ENCODE peak calls at places on chromosome 4, in ten cellular contexts. F is ovary, I is tibial nerve, O is A549, Q is H1, S is SK-N-SH, B is K562, U is esophagus muscularis mucosa, G is suprapubic skin, D is stomach. C is an unnamed sample.

GRCh38 chr4:90127223-90127705 is at the start of gene CCSER1:
- DNase-seq in F (peak), I (peak), O (peak), Q (peak), S (peak), B (no peak), U (peak), G (peak), D (peak), C (peak)

GRCh38 chr4:169410839-169411770 is 140.3 kb upstream of the SH3RF1 start:
- DNase-seq in F (no peak), I (no peak), O (peak), Q (no peak), S (peak), B (no peak), U (no peak), G (no peak), D (no peak), C (no peak)

GRCh38 chr4:38091636-38092035 is 131.4 kb downstream of the PTTG2 start:
- DNase-seq in F (no peak), I (no peak), O (no peak), Q (no peak), S (no peak), B (no peak), U (no peak), G (no peak), D (no peak), C (no peak)

GRCh38 chr4:15398001-15398400 is 29.8 kb upstream of the C1QTNF7 start:
- DNase-seq in F (no peak), I (no peak), O (no peak), Q (no peak), S (no peak), B (no peak), U (no peak), G (no peak), D (no peak), C (no peak)

GRCh38 chr4:33998204-33998603 is 2246.1 kb downstream of the ARAP2 start:
- DNase-seq in F (no peak), I (no peak), O (no peak), Q (no peak), S (no peak), B (no peak), U (no peak), G (no peak), D (no peak), C (no peak)

GRCh38 chr4:128866691-128867090 is 57.2 kb downstream of the JADE1 start:
- DNase-seq in F (no peak), I (no peak), O (no peak), Q (no peak), S (no peak), B (no peak), U (no peak), G (no peak), D (no peak), C (no peak)

GRCh38 chr4:58953575-58953974 is 1843.4 kb upstream of the IGFBP7 start:
- DNase-seq in F (no peak), I (no peak), O (no peak), Q (no peak), S (no peak), B (no peak), U (no peak), G (no peak), D (no peak), C (no peak)

GRCh38 chr4:17055788-17056187 is 157.3 kb upstream of the LDB2 start:
- DNase-seq in F (no peak), I (no peak), O (no peak), Q (no peak), S (no peak), B (no peak), U (peak), G (no peak), D (no peak), C (no peak)

GRCh38 chr4:74395633-74396032 is 30.7 kb downstream of the EREG start:
- DNase-seq in F (no peak), I (no peak), O (no peak), Q (no peak), S (no peak), B (no peak), U (no peak), G (no peak), D (no peak), C (no peak)

GRCh38 chr4:116599859-116600258 is 485.5 kb downstream of the TRAM1L1 start:
- DNase-seq in F (peak), I (no peak), O (peak), Q (peak), S (no peak), B (no peak), U (no peak), G (peak), D (no peak), C (no peak)

GRCh38 chr4:88522702-88523324 is 763 bp downstream of the PYURF start:
- DNase-seq in F (peak), I (no peak), O (peak), Q (no peak), S (peak), B (peak), U (no peak), G (no peak), D (peak), C (peak)

GRCh38 chr4:115279300-115279699 is 165.9 kb upstream of the NDST4 start:
- DNase-seq in F (no peak), I (no peak), O (no peak), Q (no peak), S (no peak), B (no peak), U (no peak), G (no peak), D (no peak), C (no peak)

GRCh38 chr4:164753873-164754488 is at the start of gene SMIM31:
- DNase-seq in F (no peak), I (no peak), O (peak), Q (no peak), S (no peak), B (no peak), U (no peak), G (no peak), D (no peak), C (no peak)

GRCh38 chr4:38314663-38315062 is 349.3 kb upstream of the KLF3 start:
- DNase-seq in F (no peak), I (no peak), O (no peak), Q (no peak), S (no peak), B (no peak), U (no peak), G (no peak), D (peak), C (no peak)

GRCh38 chr4:127622923-127623754 is 9.6 kb upstream of the INTU start:
- DNase-seq in F (peak), I (no peak), O (peak), Q (peak), S (peak), B (no peak), U (no peak), G (no peak), D (no peak), C (no peak)

GRCh38 chr4:22014222-22014741 is 65.7 kb upstream of the KCNIP4 start:
- DNase-seq in F (no peak), I (no peak), O (no peak), Q (no peak), S (no peak), B (no peak), U (no peak), G (no peak), D (no peak), C (no peak)

GRCh38 chr4:56907009-56907408 is 691 bp upstream of the REST start:
- DNase-seq in F (peak), I (no peak), O (no peak), Q (peak), S (peak), B (no peak), U (no peak), G (no peak), D (no peak), C (no peak)

GRCh38 chr4:40886931-40887330 is 137.2 kb downstream of the NSUN7 start:
- DNase-seq in F (no peak), I (no peak), O (no peak), Q (no peak), S (no peak), B (no peak), U (no peak), G (no peak), D (no peak), C (no peak)

GRCh38 chr4:159787901-159788300 is 685.0 kb downstream of the RAPGEF2 start:
- DNase-seq in F (no peak), I (no peak), O (no peak), Q (no peak), S (no peak), B (no peak), U (no peak), G (no peak), D (no peak), C (no peak)

GRCh38 chr4:3387154-3387942 is 54.4 kb upstream of the HGFAC start:
- DNase-seq in F (no peak), I (no peak), O (no peak), Q (peak), S (no peak), B (no peak), U (no peak), G (no peak), D (no peak), C (peak)

GRCh38 chr4:182062936-182063335 is 180.3 kb upstream of the TENM3 start:
- DNase-seq in F (no peak), I (no peak), O (no peak), Q (no peak), S (no peak), B (no peak), U (no peak), G (no peak), D (no peak), C (no peak)

GRCh38 chr4:80989921-80990544 is 40.5 kb upstream of the BMP3 start:
- DNase-seq in F (no peak), I (no peak), O (peak), Q (peak), S (peak), B (peak), U (no peak), G (no peak), D (no peak), C (no peak)

GRCh38 chr4:113476800-113477199 is 284.7 kb downstream of the CAMK2D start:
- DNase-seq in F (no peak), I (no peak), O (no peak), Q (no peak), S (no peak), B (no peak), U (no peak), G (no peak), D (no peak), C (no peak)

GRCh38 chr4:82138376-82138775 is 235.4 kb downstream of the HNRNPD start:
- DNase-seq in F (no peak), I (no peak), O (peak), Q (no peak), S (no peak), B (no peak), U (no peak), G (no peak), D (no peak), C (no peak)

GRCh38 chr4:80362578-80363181 is 27.1 kb downstream of the CFAP299 start:
- DNase-seq in F (peak), I (no peak), O (peak), Q (peak), S (peak), B (no peak), U (no peak), G (no peak), D (no peak), C (no peak)

GRCh38 chr4:186669159-186669720 is 54.4 kb downstream of the FAT1 start:
- DNase-seq in F (no peak), I (no peak), O (peak), Q (peak), S (peak), B (no peak), U (no peak), G (no peak), D (no peak), C (peak)

GRCh38 chr4:2277956-2278355 is 16.0 kb upstream of the MXD4 start:
- DNase-seq in F (no peak), I (no peak), O (no peak), Q (no peak), S (no peak), B (no peak), U (no peak), G (no peak), D (no peak), C (no peak)

GRCh38 chr4:20022471-20022870 is 229.2 kb upstream of the SLIT2 start:
- DNase-seq in F (no peak), I (no peak), O (no peak), Q (no peak), S (no peak), B (no peak), U (no peak), G (no peak), D (no peak), C (no peak)

GRCh38 chr4:136803430-136803829 is 728.9 kb downstream of the PCDH18 start:
- DNase-seq in F (no peak), I (no peak), O (no peak), Q (no peak), S (no peak), B (no peak), U (no peak), G (no peak), D (no peak), C (no peak)

GRCh38 chr4:148152868-148153630 is 289.2 kb downstream of the NR3C2 start:
- DNase-seq in F (no peak), I (no peak), O (no peak), Q (no peak), S (no peak), B (no peak), U (no peak), G (no peak), D (no peak), C (no peak)

GRCh38 chr4:122783301-122784215 is 43.1 kb upstream of the FGF2 start:
- DNase-seq in F (peak), I (peak), O (peak), Q (peak), S (no peak), B (no peak), U (no peak), G (no peak), D (no peak), C (peak)

GRCh38 chr4:2489841-2490552 is 21.1 kb downstream of the RNF4 start:
- DNase-seq in F (no peak), I (no peak), O (no peak), Q (no peak), S (no peak), B (no peak), U (no peak), G (no peak), D (no peak), C (no peak)

GRCh38 chr4:125677665-125678307 is 363.0 kb downstream of the FAT4 start:
- DNase-seq in F (no peak), I (no peak), O (no peak), Q (no peak), S (no peak), B (no peak), U (no peak), G (no peak), D (no peak), C (no peak)

GRCh38 chr4:22712541-22712940 is 19.8 kb downstream of the GBA3 start:
- DNase-seq in F (no peak), I (no peak), O (no peak), Q (no peak), S (no peak), B (no peak), U (no peak), G (no peak), D (no peak), C (no peak)

GRCh38 chr4:124152130-124152529 is 560.4 kb downstream of the ANKRD50 start:
- DNase-seq in F (no peak), I (no peak), O (no peak), Q (no peak), S (no peak), B (no peak), U (no peak), G (no peak), D (no peak), C (no peak)

GRCh38 chr4:5199142-5199541 is 147.9 kb downstream of the STK32B start:
- DNase-seq in F (no peak), I (no peak), O (no peak), Q (no peak), S (no peak), B (no peak), U (no peak), G (no peak), D (no peak), C (no peak)

GRCh38 chr4:99341426-99341825 is 11.1 kb downstream of the ADH1C start:
- DNase-seq in F (no peak), I (no peak), O (no peak), Q (no peak), S (no peak), B (no peak), U (no peak), G (no peak), D (no peak), C (no peak)

GRCh38 chr4:102431608-102431961 is 69.6 kb upstream of the NFKB1 start:
- DNase-seq in F (no peak), I (no peak), O (no peak), Q (no peak), S (no peak), B (no peak), U (no peak), G (no peak), D (no peak), C (no peak)
- TF ChIP-seq CTCF in F (no peak), I (no peak), O (no peak), Q (no peak), S (no peak), B (no peak), U (no peak), G (no peak), D (no peak), C (no peak)

GRCh38 chr4:48380583-48381167 is 39.3 kb downstream of the SLAIN2 start:
- DNase-seq in F (no peak), I (no peak), O (no peak), Q (no peak), S (no peak), B (no peak), U (no peak), G (no peak), D (no peak), C (no peak)
- H3K27ac ChIP-seq in F (no peak), I (no peak), O (no peak), Q (no peak), S (peak), B (no peak), U (no peak), G (no peak), D (no peak), C (no peak)

DNA sequence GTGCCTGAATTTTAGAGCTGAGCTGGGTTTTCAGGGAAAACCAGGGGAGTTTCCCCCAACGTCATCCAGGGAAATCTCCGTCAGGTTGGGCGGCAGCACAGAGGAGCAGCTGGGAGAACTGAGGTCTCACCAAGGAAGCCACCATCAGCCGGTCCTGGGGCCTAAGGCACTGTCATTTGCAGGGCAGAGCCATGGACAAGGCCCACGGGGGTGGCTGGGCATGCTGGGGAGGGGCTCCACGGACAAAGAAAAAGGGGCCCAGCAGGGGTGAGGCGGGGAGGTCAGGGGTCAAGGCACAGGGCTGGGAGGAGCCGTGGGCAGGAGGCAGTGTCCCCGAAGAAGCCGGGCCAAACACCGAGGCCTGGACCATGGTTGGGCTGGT is 109.8 kb downstream of the HMX1 start:
- DNase-seq in F (no peak), I (no peak), O (no peak), Q (no peak), S (no peak), B (no peak), U (no peak), G (peak), D (no peak), C (peak)
- TF ChIP-seq EP300 in F (no peak), I (no peak), O (no peak), Q (no peak), S (no peak), B (no peak), U (no peak), G (no peak), D (no peak), C (no peak)

GRCh38 chr4:167873536-167873935 is 218.8 kb upstream of the ANXA10 start:
- DNase-seq in F (no peak), I (no peak), O (no peak), Q (no peak), S (no peak), B (no peak), U (no peak), G (no peak), D (no peak), C (no peak)
- TF ChIP-seq CTCF in F (no peak), I (no peak), O (no peak), Q (no peak), S (no peak), B (no peak), U (no peak), G (no peak), D (no peak), C (no peak)

GRCh38 chr4:118988635-118988972 is 100.0 kb downstream of the SYNPO2 start:
- DNase-seq in F (no peak), I (no peak), O (no peak), Q (no peak), S (no peak), B (no peak), U (peak), G (no peak), D (no peak), C (no peak)
- H3K27ac ChIP-seq in F (no peak), I (peak), O (peak), Q (no peak), S (peak), B (no peak), U (peak), G (peak), D (peak), C (peak)

GRCh38 chr4:150960818-150961217 is 54.3 kb downstream of the LRBA start:
- DNase-seq in F (no peak), I (no peak), O (peak), Q (peak), S (peak), B (peak), U (no peak), G (no peak), D (peak), C (no peak)
- TF ChIP-seq EP300 in F (no peak), I (no peak), O (no peak), Q (no peak), S (no peak), B (no peak), U (no peak), G (no peak), D (no peak), C (no peak)